ENCODE peak calls at places on chromosomes 5 and 9, in four cellular contexts. P is psoas muscle; D is brain microvascular endothelial cell; S is CD8-positive, alpha-beta T cell. R is an unnamed sample.

GRCh38 chr9:86217076-86217475 is 42.4 kb downstream of the C9orf153 start:
- DNase-seq in P (no peak), D (no peak), S (no peak), R (no peak)

GRCh38 chr9:34140853-34141252 is 14.4 kb upstream of the DCAF12 start:
- DNase-seq in P (no peak), D (no peak), S (no peak), R (no peak)

GRCh38 chr5:41835625-41836024 is 34.6 kb downstream of the OXCT1 start:
- DNase-seq in P (peak; percentile 67), D (peak; percentile 88), S (no peak), R (peak; percentile 75)

GRCh38 chr5:76402251-76402879 is 720 bp upstream of the IQGAP2 start:
- DNase-seq in P (peak; percentile 60), D (no peak), S (peak; percentile 81), R (no peak)

GRCh38 chr5:86971034-86971511 is 296.6 kb upstream of the RASA1 start:
- DNase-seq in P (no peak), D (peak; percentile 11), S (no peak), R (no peak)

GRCh38 chr5:178496219-178496618 is 94.0 kb downstream of the COL23A1 start:
- DNase-seq in P (no peak), D (peak; percentile 1), S (no peak), R (no peak)

GRCh38 chr9:118331622-118332045 is 627.4 kb downstream of the TLR4 start:
- DNase-seq in P (no peak), D (peak; percentile 59), S (no peak), R (no peak)

GRCh38 chr9:80649001-80649420 is 1040.3 kb downstream of the TLE1 start:
- DNase-seq in P (peak; percentile 32), D (peak; percentile 76), S (no peak), R (peak; percentile 62)

GRCh38 chr9:16121593-16121992 is 568.8 kb downstream of the CCDC171 start:
- DNase-seq in P (no peak), D (peak; percentile 62), S (no peak), R (no peak)

GRCh38 chr5:76175821-76176403 is 92.7 kb downstream of the SV2C start:
- DNase-seq in P (no peak), D (no peak), S (no peak), R (no peak)

GRCh38 chr9:81868145-81868544 is 60.1 kb upstream of the SPATA31D4 start:
- DNase-seq in P (no peak), D (no peak), S (no peak), R (no peak)

GRCh38 chr5:177378884-177379883 is 5.0 kb upstream of the SLC34A1 start:
- DNase-seq in P (no peak), D (peak; percentile 95), S (no peak), R (no peak)

GRCh38 chr9:91198405-91198804 is 163.3 kb downstream of the AUH start:
- DNase-seq in P (no peak), D (no peak), S (no peak), R (no peak)

GRCh38 chr5:138574744-138575193 is 432 bp downstream of the HSPA9 start:
- DNase-seq in P (no peak), D (no peak), S (no peak), R (no peak)

GRCh38 chr9:112371060-112371459 is 8.8 kb upstream of the HSDL2 start:
- DNase-seq in P (no peak), D (no peak), S (no peak), R (no peak)

GRCh38 chr5:67206381-67207328 is 10.1 kb upstream of the CD180 start:
- DNase-seq in P (no peak), D (peak; percentile 9), S (peak; percentile 68), R (no peak)

GRCh38 chr5:145294321-145294720 is 540.8 kb downstream of the PRELID2 start:
- DNase-seq in P (no peak), D (no peak), S (no peak), R (no peak)

GRCh38 chr9:128253991-128254346 is 21.8 kb downstream of the GOLGA2 start:
- DNase-seq in P (no peak), D (no peak), S (no peak), R (no peak)

GRCh38 chr5:57494104-57495098 is 11.8 kb upstream of the ACTBL2 start:
- DNase-seq in P (no peak), D (peak; percentile 99), S (no peak), R (peak; percentile 83)

GRCh38 chr5:159883522-159883950 is 32.7 kb upstream of the ADRA1B start:
- DNase-seq in P (no peak), D (peak; percentile 52), S (no peak), R (no peak)

GRCh38 chr9:80004687-80005086 is 432.9 kb downstream of the TLE4 start:
- DNase-seq in P (no peak), D (no peak), S (no peak), R (no peak)

GRCh38 chr5:133691448-133691847 is 79.1 kb upstream of the FSTL4 start:
- DNase-seq in P (no peak), D (no peak), S (no peak), R (no peak)

GRCh38 chr9:138014570-138014958 is 137.0 kb downstream of the CACNA1B start:
- DNase-seq in P (peak; percentile 39), D (no peak), S (no peak), R (no peak)

GRCh38 chr9:86354882-86355399 is 731 bp upstream of the TUT7 start:
- DNase-seq in P (no peak), D (no peak), S (no peak), R (no peak)

GRCh38 chr9:101201626-101202025 is 173.1 kb downstream of the PLPPR1 start:
- DNase-seq in P (no peak), D (no peak), S (no peak), R (no peak)

GRCh38 chr5:116559239-116559638 is 15.4 kb downstream of the SEMA6A start:
- DNase-seq in P (no peak), D (no peak), S (no peak), R (no peak)

GRCh38 chr9:8857330-8858249 is 1058.0 kb upstream of the DMAC1 start:
- DNase-seq in P (peak; percentile 78), D (no peak), S (no peak), R (peak; percentile 81)

GRCh38 chr9:8859416-8859815 is 1059.8 kb upstream of the DMAC1 start:
- DNase-seq in P (no peak), D (no peak), S (no peak), R (no peak)

GRCh38 chr9:8858250-8859161 is 1058.9 kb upstream of the DMAC1 start:
- DNase-seq in P (no peak), D (no peak), S (no peak), R (peak; percentile 74)

GRCh38 chr9:8855046-8855445 is 1055.5 kb upstream of the DMAC1 start:
- DNase-seq in P (no peak), D (no peak), S (no peak), R (no peak)

GRCh38 chr9:8856686-8857329 is 1057.2 kb upstream of the DMAC1 start:
- DNase-seq in P (no peak), D (no peak), S (no peak), R (no peak)
- H3K4me3 ChIP-seq in P (peak overlapping the region; percentile 68), D (peak overlapping the region; percentile 53), S (no peak overlapping the region), R (peak overlapping the region; percentile 76)

DNA sequence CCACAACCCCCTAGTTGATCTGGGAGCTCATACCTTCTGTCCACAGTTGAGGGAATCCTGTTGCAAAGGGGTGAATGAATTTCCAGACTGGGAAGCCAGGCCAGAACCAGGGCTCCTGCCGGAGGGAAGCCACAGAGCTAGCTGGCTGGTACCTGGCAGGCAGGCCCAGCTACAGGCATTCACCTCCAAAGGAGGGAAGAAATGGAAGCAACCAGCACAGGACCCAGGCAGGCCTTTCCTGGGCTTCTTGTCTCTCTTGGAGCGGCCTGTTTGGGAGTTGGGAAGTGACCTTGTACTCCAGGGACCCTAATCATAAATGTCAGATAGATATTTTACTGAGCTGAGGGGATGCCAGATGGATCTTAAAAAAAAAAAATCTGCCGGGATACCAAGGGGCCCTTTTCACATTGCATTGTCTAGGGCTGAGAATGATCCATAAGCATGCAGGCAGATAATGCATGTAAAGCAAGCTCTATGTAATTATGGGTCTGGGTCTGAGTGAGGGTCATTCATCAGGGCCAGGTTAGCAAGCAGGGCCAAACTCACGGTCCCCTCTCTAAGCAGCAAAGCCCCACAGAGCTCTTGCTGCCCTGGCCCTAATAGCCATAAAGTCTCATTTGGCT is 8.4 kb downstream of the NR2F1 start:
- DNase-seq in P (no peak), D (no peak), S (no peak), R (no peak)
- H3K27me3 ChIP-seq in P (peaks cover 32% of the 10 kb centered on the region), D (no peaks in the 10 kb centered on the region), S (peaks cover 63% of the 10 kb centered on the region), R (no peaks in the 10 kb centered on the region)

GRCh38 chr5:72180925-72181324 is 73.7 kb downstream of the MAP1B start:
- DNase-seq in P (no peak), D (no peak), S (no peak), R (no peak)
- H3K4me3 ChIP-seq in P (no peak overlapping the region), D (no peak overlapping the region), S (no peak overlapping the region), R (peak overlapping the region; percentile 62)

GRCh38 chr5:173237821-173238220 is 2.8 kb upstream of the NKX2-5 start:
- DNase-seq in P (no peak), D (no peak), S (no peak), R (peak; percentile 22)
- H3K27me3 ChIP-seq in P (peaks cover 99% of the 10 kb centered on the region), D (peaks cover 96% of the 10 kb centered on the region), S (peaks cover 61% of the 10 kb centered on the region), R (peaks cover 2% of the 10 kb centered on the region)

GRCh38 chr5:73119492-73120157 is 750 bp upstream of the TMEM171 start:
- DNase-seq in P (peak; percentile 71), D (no peak), S (no peak), R (no peak)
- H3K4me3 ChIP-seq in P (peak overlapping the region; percentile 62), D (peak overlapping the region; percentile 79), S (no peak overlapping the region), R (no peak overlapping the region)

R was measured in aorta.